ENCODE peak calls at places on chromosome 4, in nine cellular contexts. R is activated CD4-positive, alpha-beta T cell treated with anti-CD3 and anti-CD28 coated beads for 48 hours; M is HTR-8/SVneo; Q is CD8-positive, alpha-beta memory T cell; N is hypothalamus; G is sciatic nerve; V is endothelial cell; P is GM23248; B is brain microvascular endothelial cell. A is an unnamed sample.

GRCh38 chr4:102754044-102754443 is 6.7 kb downstream of the MANBA start:
- DNase-seq in R (no peak), M (no peak), Q (no peak), N (no peak), G (no peak), V (no peak), P (no peak), B (no peak), A (no peak)

GRCh38 chr4:82798168-82799005 is at the start of gene SCD5:
- DNase-seq in R (peak), M (peak), Q (peak), N (peak), G (peak), V (peak), P (peak), B (no peak), A (peak)

GRCh38 chr4:147334478-147334877 is 146.4 kb upstream of the EDNRA start:
- DNase-seq in R (no peak), M (no peak), Q (no peak), N (no peak), G (no peak), V (no peak), P (peak), B (no peak), A (no peak)

GRCh38 chr4:161949941-161950725 is 213.7 kb downstream of the FSTL5 start:
- DNase-seq in R (no peak), M (no peak), Q (no peak), N (no peak), G (no peak), V (no peak), P (peak), B (peak), A (peak)

GRCh38 chr4:185955817-185956542 is 113.0 kb upstream of the TLR3 start:
- DNase-seq in R (no peak), M (no peak), Q (no peak), N (no peak), G (no peak), V (no peak), P (no peak), B (no peak), A (no peak)

GRCh38 chr4:148116264-148116663 is 325.9 kb downstream of the NR3C2 start:
- DNase-seq in R (no peak), M (no peak), Q (no peak), N (no peak), G (no peak), V (no peak), P (peak), B (no peak), A (no peak)

GRCh38 chr4:112511294-112512118 is 4.5 kb downstream of the NEUROG2 start:
- DNase-seq in R (peak), M (no peak), Q (no peak), N (no peak), G (no peak), V (peak), P (no peak), B (no peak), A (no peak)

GRCh38 chr4:83062748-83063147 is 27.8 kb downstream of the COPS4 start:
- DNase-seq in R (no peak), M (no peak), Q (no peak), N (no peak), G (no peak), V (no peak), P (no peak), B (no peak), A (no peak)

GRCh38 chr4:37469286-37469685 is 216.9 kb downstream of the RELL1 start:
- DNase-seq in R (no peak), M (no peak), Q (no peak), N (no peak), G (no peak), V (no peak), P (no peak), B (no peak), A (no peak)

A was measured in RWPE1.